ENCODE peak calls at places on chromosomes 16 and 17, in eight cellular contexts. One of them, this sample, is unnamed.

GRCh38 chr17:47990962-47991731 is 20.2 kb downstream of the CDK5RAP3 start:
- DNase-seq in tibial artery: no peak
- DNase-seq in aorta: no peak
- DNase-seq in esophagus squamous epithelium: no peak
- DNase-seq in adipocyte: no peak
- DNase-seq in cardiac muscle cell: no peak
- DNase-seq in PC-3: no peak
- DNase-seq in GM23248: peak; percentile 23
- DNase-seq in this sample: no peak

GRCh38 chr16:28052274-28053128 is 11.0 kb downstream of the GSG1L start:
- DNase-seq in tibial artery: no peak
- DNase-seq in aorta: no peak
- DNase-seq in esophagus squamous epithelium: no peak
- DNase-seq in adipocyte: no peak
- DNase-seq in cardiac muscle cell: no peak
- DNase-seq in PC-3: no peak
- DNase-seq in GM23248: no peak
- DNase-seq in this sample: no peak

GRCh38 chr16:661184-661821 is 6.6 kb upstream of the RHOT2 start:
- DNase-seq in tibial artery: no peak
- DNase-seq in aorta: no peak
- DNase-seq in esophagus squamous epithelium: no peak
- DNase-seq in adipocyte: no peak
- DNase-seq in cardiac muscle cell: no peak
- DNase-seq in PC-3: no peak
- DNase-seq in GM23248: no peak
- DNase-seq in this sample: no peak

GRCh38 chr16:69327585-69328310 is 2.6 kb downstream of the PDF start:
- DNase-seq in tibial artery: peak; percentile 7
- DNase-seq in aorta: peak; percentile 26
- DNase-seq in esophagus squamous epithelium: no peak
- DNase-seq in adipocyte: no peak
- DNase-seq in cardiac muscle cell: no peak
- DNase-seq in PC-3: no peak
- DNase-seq in GM23248: no peak
- DNase-seq in this sample: no peak

GRCh38 chr17:45740553-45741330 is 43.4 kb upstream of the CRHR1 start:
- DNase-seq in tibial artery: no peak
- DNase-seq in aorta: no peak
- DNase-seq in esophagus squamous epithelium: no peak
- DNase-seq in adipocyte: peak; percentile 6
- DNase-seq in cardiac muscle cell: peak; percentile 18
- DNase-seq in PC-3: peak; percentile 66
- DNase-seq in GM23248: peak; percentile 61
- DNase-seq in this sample: no peak

GRCh38 chr16:3971261-3971660 is 90.7 kb upstream of the CREBBP start:
- DNase-seq in tibial artery: no peak
- DNase-seq in aorta: no peak
- DNase-seq in esophagus squamous epithelium: no peak
- DNase-seq in adipocyte: peak; percentile 70
- DNase-seq in cardiac muscle cell: peak; percentile 58
- DNase-seq in PC-3: peak; percentile 75
- DNase-seq in GM23248: peak; percentile 43
- DNase-seq in this sample: no peak

GRCh38 chr17:79160980-79161621 is 86.5 kb downstream of the ENGASE start:
- DNase-seq in tibial artery: no peak
- DNase-seq in aorta: no peak
- DNase-seq in esophagus squamous epithelium: no peak
- DNase-seq in adipocyte: no peak
- DNase-seq in cardiac muscle cell: peak; percentile 26
- DNase-seq in PC-3: peak; percentile 21
- DNase-seq in GM23248: no peak
- DNase-seq in this sample: no peak

GRCh38 chr17:7021993-7022778 is 664 bp upstream of the BCL6B start:
- DNase-seq in tibial artery: peak; percentile 76
- DNase-seq in aorta: peak; percentile 84
- DNase-seq in esophagus squamous epithelium: no peak
- DNase-seq in adipocyte: peak; percentile 90
- DNase-seq in cardiac muscle cell: peak; percentile 79
- DNase-seq in PC-3: peak; percentile 73
- DNase-seq in GM23248: peak; percentile 87
- DNase-seq in this sample: no peak

GRCh38 chr17:45221081-45221996 is at the start of gene FMNL1:
- DNase-seq in tibial artery: peak; percentile 42
- DNase-seq in aorta: peak; percentile 87
- DNase-seq in esophagus squamous epithelium: no peak
- DNase-seq in adipocyte: peak; percentile 50
- DNase-seq in cardiac muscle cell: no peak
- DNase-seq in PC-3: peak; percentile 35
- DNase-seq in GM23248: peak; percentile 48
- DNase-seq in this sample: no peak

GRCh38 chr16:20744922-20745440 is 3.4 kb upstream of the THUMPD1 start:
- DNase-seq in tibial artery: peak; percentile 33
- DNase-seq in aorta: peak; percentile 54
- DNase-seq in esophagus squamous epithelium: no peak
- DNase-seq in adipocyte: no peak
- DNase-seq in cardiac muscle cell: peak; percentile 13
- DNase-seq in PC-3: no peak
- DNase-seq in GM23248: no peak
- DNase-seq in this sample: no peak

GRCh38 chr17:8857919-8858318 is 9.6 kb downstream of the PIK3R6 start:
- DNase-seq in tibial artery: no peak
- DNase-seq in aorta: no peak
- DNase-seq in esophagus squamous epithelium: no peak
- DNase-seq in adipocyte: peak; percentile 46
- DNase-seq in cardiac muscle cell: peak; percentile 76
- DNase-seq in PC-3: no peak
- DNase-seq in GM23248: peak; percentile 87
- DNase-seq in this sample: no peak

GRCh38 chr16:29810699-29811169 is 1.3 kb upstream of the PRRT2 start:
- DNase-seq in tibial artery: no peak
- DNase-seq in aorta: no peak
- DNase-seq in esophagus squamous epithelium: no peak
- DNase-seq in adipocyte: no peak
- DNase-seq in cardiac muscle cell: no peak
- DNase-seq in PC-3: no peak
- DNase-seq in GM23248: no peak
- DNase-seq in this sample: no peak

GRCh38 chr16:17471745-17472075 is 950 bp upstream of the XYLT1 start:
- DNase-seq in tibial artery: no peak
- DNase-seq in aorta: no peak
- DNase-seq in esophagus squamous epithelium: no peak
- DNase-seq in adipocyte: peak; percentile 82
- DNase-seq in cardiac muscle cell: no peak
- DNase-seq in PC-3: no peak
- DNase-seq in GM23248: peak; percentile 88
- DNase-seq in this sample: no peak

GRCh38 chr17:73342057-73342522 is 30.3 kb upstream of the CDC42EP4 start:
- DNase-seq in tibial artery: peak; percentile 64
- DNase-seq in aorta: peak; percentile 88
- DNase-seq in esophagus squamous epithelium: no peak
- DNase-seq in adipocyte: peak; percentile 96
- DNase-seq in cardiac muscle cell: peak; percentile 97
- DNase-seq in PC-3: peak; percentile 48
- DNase-seq in GM23248: peak; percentile 90
- DNase-seq in this sample: no peak

GRCh38 chr16:64311241-64311640 is 810.6 kb downstream of the CDH11 start:
- DNase-seq in tibial artery: no peak
- DNase-seq in aorta: no peak
- DNase-seq in esophagus squamous epithelium: no peak
- DNase-seq in adipocyte: no peak
- DNase-seq in cardiac muscle cell: no peak
- DNase-seq in PC-3: peak; percentile 48
- DNase-seq in GM23248: peak; percentile 23
- DNase-seq in this sample: no peak

GRCh38 chr16:25135239-25135878 is 23.8 kb downstream of the LCMT1 start:
- DNase-seq in tibial artery: no peak
- DNase-seq in aorta: no peak
- DNase-seq in esophagus squamous epithelium: no peak
- DNase-seq in adipocyte: peak; percentile 36
- DNase-seq in cardiac muscle cell: peak; percentile 27
- DNase-seq in PC-3: peak; percentile 78
- DNase-seq in GM23248: peak; percentile 76
- DNase-seq in this sample: no peak

GRCh38 chr17:34615326-34615725 is 35.9 kb downstream of the TMEM132E start:
- DNase-seq in tibial artery: no peak
- DNase-seq in aorta: no peak
- DNase-seq in esophagus squamous epithelium: no peak
- DNase-seq in adipocyte: no peak
- DNase-seq in cardiac muscle cell: no peak
- DNase-seq in PC-3: no peak
- DNase-seq in GM23248: no peak
- DNase-seq in this sample: no peak

GRCh38 chr17:30312218-30312617 is 20.5 kb upstream of the BLMH start:
- DNase-seq in tibial artery: no peak
- DNase-seq in aorta: no peak
- DNase-seq in esophagus squamous epithelium: no peak
- DNase-seq in adipocyte: no peak
- DNase-seq in cardiac muscle cell: no peak
- DNase-seq in PC-3: peak; percentile 35
- DNase-seq in GM23248: no peak
- DNase-seq in this sample: no peak

GRCh38 chr16:29815032-29815721 is 775 bp upstream of the PAGR1 start:
- DNase-seq in tibial artery: no peak
- DNase-seq in aorta: peak; percentile 66
- DNase-seq in esophagus squamous epithelium: no peak
- DNase-seq in adipocyte: no peak
- DNase-seq in cardiac muscle cell: peak; percentile 23
- DNase-seq in PC-3: no peak
- DNase-seq in GM23248: peak; percentile 42
- DNase-seq in this sample: no peak

DNA sequence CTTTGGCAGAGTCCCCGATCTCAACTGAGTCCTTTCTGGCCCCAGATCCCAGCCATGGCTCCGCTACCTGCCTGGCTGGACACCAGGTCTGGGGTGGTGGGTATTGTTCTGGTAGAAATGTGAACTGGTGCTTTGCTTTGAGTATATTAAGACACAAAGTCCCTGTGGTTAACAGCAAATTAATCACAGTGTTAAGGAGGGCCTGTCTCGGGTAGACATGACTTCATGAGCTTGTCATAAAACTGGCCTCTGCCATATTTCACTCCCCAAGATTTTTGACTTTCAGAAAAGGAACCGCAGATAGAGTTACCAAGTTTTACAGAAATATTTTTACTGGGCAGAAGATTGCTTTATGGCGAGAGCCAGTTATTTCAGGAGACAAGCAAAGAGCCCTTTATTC is 19.5 kb downstream of the NKD1 start:
- DNase-seq in tibial artery: no peak
- DNase-seq in aorta: no peak
- DNase-seq in esophagus squamous epithelium: no peak
- DNase-seq in adipocyte: no peak
- DNase-seq in cardiac muscle cell: no peak
- DNase-seq in PC-3: no peak
- DNase-seq in GM23248: no peak
- DNase-seq in this sample: no peak
- H3K4me1 ChIP-seq in tibial artery: no peaks in the 10 kb centered on the region
- H3K4me1 ChIP-seq in aorta: peaks cover 5% of the 10 kb centered on the region
- H3K4me1 ChIP-seq in esophagus squamous epithelium: peaks cover 25% of the 10 kb centered on the region
- H3K4me1 ChIP-seq in adipocyte: no peaks in the 10 kb centered on the region
- H3K4me1 ChIP-seq in cardiac muscle cell: no peaks in the 10 kb centered on the region
- H3K4me1 ChIP-seq in PC-3: no peaks in the 10 kb centered on the region
- H3K4me1 ChIP-seq in GM23248: no peaks in the 10 kb centered on the region
- H3K4me1 ChIP-seq in this sample: no peaks in the 10 kb centered on the region

GRCh38 chr16:58040945-58041627 is 15.5 kb downstream of the MMP15 start:
- DNase-seq in tibial artery: no peak
- DNase-seq in aorta: no peak
- DNase-seq in esophagus squamous epithelium: no peak
- DNase-seq in adipocyte: no peak
- DNase-seq in cardiac muscle cell: no peak
- DNase-seq in PC-3: no peak
- DNase-seq in GM23248: no peak
- DNase-seq in this sample: no peak
- H3K4me1 ChIP-seq in tibial artery: no peaks in the 10 kb centered on the region
- H3K4me1 ChIP-seq in aorta: no peaks in the 10 kb centered on the region
- H3K4me1 ChIP-seq in esophagus squamous epithelium: peaks cover 6% of the 10 kb centered on the region
- H3K4me1 ChIP-seq in adipocyte: no peaks in the 10 kb centered on the region
- H3K4me1 ChIP-seq in cardiac muscle cell: peaks cover 20% of the 10 kb centered on the region
- H3K4me1 ChIP-seq in PC-3: no peaks in the 10 kb centered on the region
- H3K4me1 ChIP-seq in GM23248: no peaks in the 10 kb centered on the region
- H3K4me1 ChIP-seq in this sample: no peaks in the 10 kb centered on the region

DNA sequence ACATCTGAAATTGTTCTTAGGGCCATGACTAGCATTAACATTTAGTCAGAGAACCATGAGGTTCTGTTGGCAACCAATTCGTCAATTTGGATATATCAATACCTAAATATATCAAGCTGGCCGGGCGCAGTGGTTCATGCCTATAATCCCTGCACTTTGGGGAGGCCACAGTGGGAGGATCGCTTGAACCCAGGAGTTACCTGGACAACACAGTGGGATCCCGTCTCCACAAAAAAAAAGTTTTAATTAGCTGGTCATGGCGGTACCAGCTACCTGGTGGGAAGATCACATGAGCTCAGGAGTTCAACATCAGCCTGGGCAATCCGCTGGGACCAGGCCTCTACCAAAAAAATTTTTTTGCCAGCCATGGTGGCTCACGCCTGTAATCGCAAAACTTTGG is 8.4 kb downstream of the YWHAE start:
- DNase-seq in tibial artery: no peak
- DNase-seq in aorta: no peak
- DNase-seq in esophagus squamous epithelium: no peak
- DNase-seq in adipocyte: no peak
- DNase-seq in cardiac muscle cell: no peak
- DNase-seq in PC-3: no peak
- DNase-seq in GM23248: no peak
- DNase-seq in this sample: no peak
- H3K4me1 ChIP-seq in tibial artery: no peaks in the 10 kb centered on the region
- H3K4me1 ChIP-seq in aorta: peaks cover 8% of the 10 kb centered on the region
- H3K4me1 ChIP-seq in esophagus squamous epithelium: peaks cover 100% of the 10 kb centered on the region
- H3K4me1 ChIP-seq in adipocyte: peaks cover 73% of the 10 kb centered on the region
- H3K4me1 ChIP-seq in cardiac muscle cell: peaks cover 53% of the 10 kb centered on the region
- H3K4me1 ChIP-seq in PC-3: peaks cover 17% of the 10 kb centered on the region
- H3K4me1 ChIP-seq in GM23248: peaks cover 47% of the 10 kb centered on the region
- H3K4me1 ChIP-seq in this sample: peaks cover 46% of the 10 kb centered on the region

DNA sequence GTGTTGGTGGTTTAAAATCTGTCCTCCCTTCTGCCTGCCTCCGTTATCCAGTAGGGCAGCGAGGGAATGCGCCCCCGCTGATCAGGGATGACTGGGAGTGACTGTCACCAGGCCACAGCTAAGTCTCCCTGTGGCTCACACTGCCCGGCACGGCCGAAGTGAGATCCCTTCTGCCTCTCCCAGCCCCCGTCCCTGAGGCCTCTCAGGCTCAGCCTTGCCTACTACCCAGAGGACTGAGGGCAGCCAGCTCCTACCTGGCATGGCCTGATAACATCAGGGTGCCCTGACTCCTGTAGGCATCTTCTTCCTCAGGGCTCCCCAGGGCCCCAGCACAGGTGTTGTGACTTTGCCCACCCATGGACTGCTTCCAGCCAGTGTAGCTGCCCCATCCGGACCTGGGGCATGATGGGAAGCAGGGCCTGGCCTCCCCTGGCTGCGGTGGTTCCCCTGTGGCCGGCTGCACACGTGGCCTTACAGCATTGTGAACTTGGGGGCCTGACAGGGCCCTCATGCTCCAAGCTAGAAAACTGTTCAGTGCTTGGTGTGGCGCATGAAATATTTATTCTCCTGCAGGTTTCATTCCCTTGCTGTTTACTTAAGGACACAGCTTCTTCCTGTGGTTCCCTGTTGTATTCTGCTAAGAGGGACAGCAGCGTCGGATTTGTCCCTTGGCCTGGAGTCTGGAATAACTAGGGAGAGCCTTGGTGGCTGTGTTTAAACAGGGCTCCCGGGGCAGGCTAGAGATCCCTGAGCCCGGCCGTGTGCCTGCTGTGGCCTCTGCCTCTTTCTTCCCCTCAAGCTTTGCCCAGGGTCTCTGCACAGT is 30.0 kb downstream of the GINS2 start:
- DNase-seq in tibial artery: no peak
- DNase-seq in aorta: peak; percentile 38
- DNase-seq in esophagus squamous epithelium: no peak
- DNase-seq in adipocyte: no peak
- DNase-seq in cardiac muscle cell: no peak
- DNase-seq in PC-3: no peak
- DNase-seq in GM23248: no peak
- DNase-seq in this sample: no peak
- H3K4me1 ChIP-seq in tibial artery: no peaks in the 10 kb centered on the region
- H3K4me1 ChIP-seq in aorta: no peaks in the 10 kb centered on the region
- H3K4me1 ChIP-seq in esophagus squamous epithelium: peaks cover 18% of the 10 kb centered on the region
- H3K4me1 ChIP-seq in adipocyte: peaks cover 14% of the 10 kb centered on the region
- H3K4me1 ChIP-seq in cardiac muscle cell: peaks cover 15% of the 10 kb centered on the region
- H3K4me1 ChIP-seq in PC-3: no peaks in the 10 kb centered on the region
- H3K4me1 ChIP-seq in GM23248: peaks cover under 1% of the 10 kb centered on the region
- H3K4me1 ChIP-seq in this sample: peaks cover 5% of the 10 kb centered on the region